ENCODE peak calls at places on chromosomes 11 and 22, in eight cellular contexts. P, H, N, Y, M, Z, G and Q are unnamed samples.

GRCh38 chr11:70483077-70483861 is 84.9 kb downstream of the CTTN start:
- DNase-seq in P (peak; percentile 56), H (no peak), N (no peak), Y (peak; percentile 46), M (peak; percentile 66), Z (no peak), G (no peak), Q (peak; percentile 17)

GRCh38 chr11:119584193-119585037 is 144.6 kb downstream of the NECTIN1 start:
- DNase-seq in P (peak; percentile 89), H (peak; percentile 22), N (no peak), Y (peak; percentile 27), M (peak; percentile 38), Z (peak; percentile 70), G (peak; percentile 8), Q (peak; percentile 35)

GRCh38 chr11:63614136-63614664 is at the start of gene PLAAT3:
- DNase-seq in P (peak; percentile 72), H (peak; percentile 76), N (peak; percentile 5), Y (peak; percentile 37), M (no peak), Z (peak; percentile 79), G (peak; percentile 38), Q (peak; percentile 41)

GRCh38 chr22:43850529-43850928 is 11.8 kb downstream of the SULT4A1 start:
- DNase-seq in P (no peak), H (no peak), N (no peak), Y (no peak), M (no peak), Z (no peak), G (no peak), Q (no peak)

GRCh38 chr11:35148163-35148562 is 9.2 kb downstream of the CD44 start:
- DNase-seq in P (no peak), H (no peak), N (peak; percentile 54), Y (no peak), M (no peak), Z (no peak), G (peak; percentile 52), Q (no peak)

GRCh38 chr11:70547821-70548670 is 149.7 kb downstream of the CTTN start:
- DNase-seq in P (no peak), H (no peak), N (no peak), Y (no peak), M (no peak), Z (no peak), G (no peak), Q (no peak)

GRCh38 chr11:68436985-68437926 is 23.3 kb upstream of the PPP6R3 start:
- DNase-seq in P (peak; percentile 77), H (no peak), N (no peak), Y (no peak), M (no peak), Z (peak; percentile 65), G (no peak), Q (peak; percentile 16)

GRCh38 chr11:115930276-115930675 is 426.1 kb upstream of the CADM1 start:
- DNase-seq in P (no peak), H (no peak), N (no peak), Y (no peak), M (no peak), Z (no peak), G (no peak), Q (no peak)

GRCh38 chr11:62666259-62666926 is 1.3 kb downstream of the CSKMT start:
- DNase-seq in P (no peak), H (no peak), N (no peak), Y (no peak), M (no peak), Z (no peak), G (no peak), Q (no peak)

GRCh38 chr11:1307163-1307870 is 2.1 kb downstream of the TOLLIP start:
- DNase-seq in P (no peak), H (no peak), N (no peak), Y (peak; percentile 28), M (peak; percentile 37), Z (no peak), G (no peak), Q (no peak)

GRCh38 chr22:45946805-45947600 is 30.0 kb downstream of the WNT7B start:
- DNase-seq in P (no peak), H (peak; percentile 41), N (no peak), Y (no peak), M (no peak), Z (no peak), G (no peak), Q (no peak)

GRCh38 chr11:803770-804598 is 1.0 kb downstream of the PIDD1 start:
- DNase-seq in P (no peak), H (no peak), N (no peak), Y (no peak), M (no peak), Z (peak; percentile 33), G (no peak), Q (no peak)

GRCh38 chr22:27397948-27398330 is 403.6 kb downstream of the MN1 start:
- DNase-seq in P (no peak), H (no peak), N (no peak), Y (no peak), M (no peak), Z (no peak), G (no peak), Q (peak; percentile 79)

GRCh38 chr11:119054418-119054817 is 2.6 kb downstream of the HYOU1 start:
- DNase-seq in P (no peak), H (no peak), N (no peak), Y (no peak), M (no peak), Z (no peak), G (no peak), Q (no peak)

GRCh38 chr11:73244589-73245240 is 26.6 kb downstream of the P2RY2 start:
- DNase-seq in P (no peak), H (no peak), N (no peak), Y (no peak), M (no peak), Z (no peak), G (no peak), Q (no peak)

GRCh38 chr11:67322049-67322448 is 18.7 kb downstream of the SSH3 start:
- DNase-seq in P (no peak), H (no peak), N (no peak), Y (no peak), M (no peak), Z (no peak), G (no peak), Q (no peak)

GRCh38 chr11:10004526-10005113 is 289.4 kb downstream of the SBF2 start:
- DNase-seq in P (peak; percentile 17), H (no peak), N (no peak), Y (no peak), M (no peak), Z (no peak), G (no peak), Q (no peak)

GRCh38 chr11:2273771-2274170 is 3.4 kb upstream of the ASCL2 start:
- DNase-seq in P (no peak), H (no peak), N (no peak), Y (no peak), M (no peak), Z (no peak), G (no peak), Q (no peak)

GRCh38 chr11:69260622-69261021 is 33.3 kb upstream of the MYEOV start:
- DNase-seq in P (no peak), H (no peak), N (no peak), Y (no peak), M (no peak), Z (no peak), G (no peak), Q (no peak)

GRCh38 chr11:12995211-12995610 is 13.9 kb upstream of the RASSF10 start:
- DNase-seq in P (no peak), H (no peak), N (no peak), Y (no peak), M (no peak), Z (peak; percentile 35), G (no peak), Q (peak; percentile 86)

GRCh38 chr11:67500818-67501584 is 4.2 kb downstream of the PITPNM1 start:
- DNase-seq in P (no peak), H (no peak), N (no peak), Y (no peak), M (no peak), Z (peak; percentile 15), G (no peak), Q (no peak)

GRCh38 chr22:23827351-23827995 is 11.3 kb downstream of the DERL3 start:
- DNase-seq in P (no peak), H (no peak), N (no peak), Y (no peak), M (no peak), Z (no peak), G (no peak), Q (no peak)

GRCh38 chr11:118012083-118012669 is 26.0 kb downstream of the IL10RA start:
- DNase-seq in P (peak; percentile 19), H (no peak), N (no peak), Y (no peak), M (peak; percentile 95), Z (peak; percentile 2), G (no peak), Q (no peak)

GRCh38 chr11:123194308-123195181 is 503 bp downstream of the CLMP start:
- DNase-seq in P (peak; percentile 61), H (no peak), N (no peak), Y (no peak), M (no peak), Z (peak; percentile 69), G (no peak), Q (peak; percentile 56)

GRCh38 chr11:58934945-58935513 is 4.3 kb upstream of the GLYATL1 start:
- DNase-seq in P (no peak), H (no peak), N (no peak), Y (no peak), M (no peak), Z (no peak), G (no peak), Q (no peak)

GRCh38 chr11:79185351-79185750 is 255.5 kb downstream of the TENM4 start:
- DNase-seq in P (no peak), H (no peak), N (no peak), Y (no peak), M (no peak), Z (no peak), G (no peak), Q (peak; percentile 24)